ENCODE peak calls at places on chromosomes 6 and 20, in five cellular contexts. W, I, H, E and V are unnamed samples.
A peak's percentile ranks its signal among the peaks of the same experiment; 100 is the strongest.

GRCh38 chr6:34339971-34340370 is 52.5 kb downstream of the NUDT3 start:
- DNase-seq in I (no peak), H (no peak), E (no peak), W (no peak), V (no peak)

GRCh38 chr6:2782825-2783187 is 17.6 kb downstream of the WRNIP1 start:
- DNase-seq in H (no peak), W (no peak), E (no peak), I (no peak), V (no peak)

GRCh38 chr6:40328376-40328987 is 258.7 kb downstream of the LRFN2 start:
- DNase-seq in I (no peak), W (peak; percentile 74), E (no peak), H (no peak), V (no peak)

GRCh38 chr20:6680441-6680840 is 87.0 kb upstream of the BMP2 start:
- DNase-seq in W (no peak), E (no peak), I (no peak), H (no peak), V (no peak)

GRCh38 chr6:155216312-155217028 is 47.3 kb upstream of the CLDN20 start:
- DNase-seq in E (no peak), H (no peak), W (no peak), I (no peak), V (no peak)

GRCh38 chr20:43540673-43541060 is 18.2 kb upstream of the SGK2 start:
- DNase-seq in H (no peak), E (no peak), W (no peak), I (no peak), V (no peak)

GRCh38 chr6:14365393-14365792 is 247.8 kb downstream of the CD83 start:
- DNase-seq in I (peak; percentile 70), H (no peak), W (no peak), E (no peak), V (peak; percentile 13)

GRCh38 chr20:37986873-37987601 is 46.2 kb downstream of the TTI1 start:
- DNase-seq in W (peak; percentile 52), E (no peak), H (peak; percentile 81), I (peak; percentile 46), V (peak; percentile 55)

GRCh38 chr6:44304282-44305199 is 8.6 kb downstream of the AARS2 start:
- DNase-seq in I (peak; percentile 36), E (peak; percentile 83), W (no peak), H (peak; percentile 24), V (peak; percentile 42)

GRCh38 chr6:43278524-43279078 is 19.5 kb upstream of the SLC22A7 start:
- DNase-seq in W (peak; percentile 74), E (no peak), H (no peak), I (peak; percentile 69), V (peak; percentile 6)

GRCh38 chr20:40882173-40882572 is 146.4 kb upstream of the TOP1 start:
- DNase-seq in W (no peak), I (no peak), E (no peak), H (no peak), V (no peak)

GRCh38 chr6:154555075-154555677 is 44.7 kb upstream of the CNKSR3 start:
- DNase-seq in H (no peak), I (peak; percentile 34), W (no peak), E (no peak), V (peak; percentile 10)

GRCh38 chr6:33725222-33725621 is 13.7 kb upstream of the UQCC2 start:
- DNase-seq in W (no peak), H (no peak), E (no peak), I (no peak), V (no peak)

GRCh38 chr20:8581451-8582183 is 449.6 kb downstream of the PLCB1 start:
- DNase-seq in H (no peak), W (no peak), I (no peak), E (no peak), V (no peak)

GRCh38 chr6:43181621-43181941 is 415 bp upstream of the CUL9 start:
- DNase-seq in E (no peak), W (no peak), I (no peak), H (no peak), V (no peak)

GRCh38 chr20:33649201-33649631 is 12.9 kb upstream of the C20orf144 start:
- DNase-seq in H (peak; percentile 68), I (no peak), W (peak; percentile 53), E (peak; percentile 68), V (no peak)

GRCh38 chr20:62025394-62025793 is 40.3 kb downstream of the TAF4 start:
- DNase-seq in W (no peak), I (no peak), E (no peak), H (no peak), V (no peak)

GRCh38 chr20:62959998-62960436 is 7.5 kb downstream of the SLC17A9 start:
- DNase-seq in E (peak; percentile 69), W (no peak), H (no peak), I (no peak), V (no peak)

GRCh38 chr6:152334555-152334954 is 302.6 kb downstream of the SYNE1 start:
- DNase-seq in H (no peak), W (no peak), E (no peak), I (no peak), V (no peak)

GRCh38 chr6:168968228-168968627 is 285.4 kb downstream of the THBS2 start:
- DNase-seq in I (peak; percentile 91), E (no peak), W (no peak), H (no peak), V (peak; percentile 90)

GRCh38 chr6:128696651-128697391 is 176.4 kb upstream of the PTPRK start:
- DNase-seq in H (no peak), E (no peak), W (no peak), I (peak; percentile 77), V (peak; percentile 71)

GRCh38 chr6:130625825-130626500 is 201.2 kb upstream of the SMLR1 start:
- DNase-seq in I (peak; percentile 76), W (no peak), E (no peak), H (no peak), V (peak; percentile 72)

GRCh38 chr6:89689732-89690131 is 51.2 kb upstream of the LYRM2 start:
- DNase-seq in I (no peak), W (no peak), E (no peak), H (no peak), V (peak; percentile 33)

GRCh38 chr20:47350691-47351545 is 5.6 kb downstream of the ZMYND8 start:
- DNase-seq in E (no peak), H (no peak), W (no peak), I (no peak), V (no peak)

GRCh38 chr20:6122873-6123649 is at the start of gene FERMT1:
- DNase-seq in E (no peak), W (peak; percentile 88), I (peak; percentile 69), H (peak; percentile 40), V (peak; percentile 66)

GRCh38 chr6:166436195-166437139 is 53.7 kb upstream of the MPC1 start:
- DNase-seq in W (no peak), E (no peak), H (no peak), I (no peak), V (no peak)

GRCh38 chr6:166437661-166438060 is 54.9 kb upstream of the MPC1 start:
- DNase-seq in I (no peak), W (no peak), H (no peak), E (no peak), V (no peak)

GRCh38 chr6:166439366-166440091 is 56.8 kb upstream of the MPC1 start:
- DNase-seq in H (no peak), E (no peak), W (no peak), I (no peak), V (no peak)

GRCh38 chr6:166440106-166440505 is 57.4 kb upstream of the MPC1 start:
- DNase-seq in E (no peak), W (no peak), H (no peak), I (no peak), V (no peak)

GRCh38 chr6:166438211-166438861 is 55.6 kb upstream of the MPC1 start:
- DNase-seq in E (no peak), W (no peak), H (no peak), I (no peak), V (no peak)
- TF ChIP-seq CTCF in E (no peak), W (no peak), H (no peak), I (no peak), V (no peak)

GRCh38 chr6:117482240-117483003 is at the start of gene DCBLD1:
- DNase-seq in W (peak; percentile 91), I (peak; percentile 79), H (peak; percentile 77), E (peak; percentile 94), V (peak; percentile 76)

GRCh38 chr6:117481278-117481925 is 1.1 kb upstream of the DCBLD1 start:
- DNase-seq in E (peak; percentile 75), H (no peak), W (peak; percentile 62), I (no peak), V (no peak)

GRCh38 chr6:117483004-117483644 is 650 bp downstream of the DCBLD1 start:
- DNase-seq in W (peak; percentile 82), E (peak; percentile 89), H (peak; percentile 66), I (no peak), V (peak; percentile 50)

GRCh38 chr6:117480651-117481050 is 1.8 kb upstream of the DCBLD1 start:
- DNase-seq in H (no peak), I (no peak), E (no peak), W (no peak), V (no peak)

DNA sequence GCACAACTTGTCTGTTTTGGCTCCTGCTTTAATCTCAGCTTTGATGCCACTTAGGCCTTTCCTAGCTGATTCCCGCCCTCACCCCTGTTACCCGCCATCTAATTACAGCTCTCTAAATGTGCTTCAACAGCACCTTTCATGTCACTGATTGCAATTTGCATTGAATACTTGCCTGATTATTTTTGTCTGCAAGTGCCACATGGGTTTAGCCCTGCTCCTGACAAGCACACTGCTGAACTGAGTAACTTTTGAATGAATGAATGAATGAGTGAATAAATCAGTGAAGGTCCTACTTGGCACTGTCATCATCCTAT is 591 bp upstream of the DCBLD1 start:
- DNase-seq in I (no peak), E (no peak), H (no peak), W (no peak), V (no peak)
- H3K4me3 ChIP-seq in I (peak overlapping the region; percentile 34), E (peak overlapping the region; percentile 29), H (peak overlapping the region; percentile 83), W (no peak overlapping the region), V (peak overlapping the region; percentile 70)

GRCh38 chr6:111337715-111338333 is 145.2 kb downstream of the REV3L start:
- DNase-seq in W (no peak), H (no peak), E (no peak), I (no peak), V (no peak)

GRCh38 chr6:111338843-111339242 is 144.2 kb downstream of the REV3L start:
- DNase-seq in E (no peak), I (no peak), H (no peak), W (no peak), V (no peak)

GRCh38 chr6:111342913-111343312 is 140.1 kb downstream of the REV3L start:
- DNase-seq in E (no peak), I (peak; percentile 3), H (no peak), W (no peak), V (no peak)

GRCh38 chr6:111339294-111339693 is 143.7 kb downstream of the REV3L start:
- DNase-seq in I (no peak), W (no peak), E (no peak), H (no peak), V (no peak)
- TF ChIP-seq CTCF in I (no peak), W (no peak), E (no peak), H (no peak), V (no peak)

GRCh38 chr6:22024973-22025467 is 271.8 kb downstream of the PRL start:
- DNase-seq in E (no peak), H (no peak), I (no peak), W (no peak), V (no peak)

GRCh38 chr6:22026160-22026678 is 270.6 kb downstream of the PRL start:
- DNase-seq in H (no peak), W (no peak), E (no peak), I (peak; percentile 78), V (peak; percentile 18)

GRCh38 chr6:22027226-22027725 is 269.6 kb downstream of the PRL start:
- DNase-seq in I (no peak), H (no peak), E (no peak), W (no peak), V (no peak)

GRCh38 chr6:22024004-22024403 is 272.8 kb downstream of the PRL start:
- DNase-seq in H (no peak), E (no peak), W (no peak), I (no peak), V (no peak)

GRCh38 chr6:22025468-22026159 is 271.2 kb downstream of the PRL start:
- DNase-seq in H (no peak), I (peak; percentile 99), E (no peak), W (peak; percentile 25), V (peak; percentile 87)
- H3K4me3 ChIP-seq in H (no peak overlapping the region), I (no peak overlapping the region), E (no peak overlapping the region), W (no peak overlapping the region), V (no peak overlapping the region)